ENCODE peak calls at places on chromosomes 3 and 15, in eight cellular contexts. O is tibial nerve; C is body of pancreas; F is stomach; E is ovary; M is foreskin fibroblast; V is CD8-positive, alpha-beta T cell; S is LNCaP clone FGC. T is an unnamed sample.

GRCh38 chr15:60781211-60781713 is 302.3 kb upstream of the ICE2 start:
- DNase-seq in S (no peak), M (no peak), O (no peak), V (no peak), C (no peak), E (no peak), F (no peak), T (no peak)

GRCh38 chr3:127077068-127077467 is 94.2 kb downstream of the PLXNA1 start:
- DNase-seq in M (no peak), O (no peak), E (no peak), V (no peak), C (no peak), S (no peak), F (no peak), T (no peak)

GRCh38 chr3:58020740-58021071 is 12.5 kb downstream of the FLNB start:
- DNase-seq in C (no peak), M (no peak), O (no peak), V (no peak), E (no peak), F (no peak), S (no peak), T (no peak)

GRCh38 chr3:55621026-55621422 is 133.9 kb upstream of the WNT5A start:
- DNase-seq in S (no peak), C (no peak), V (no peak), O (no peak), M (no peak), E (no peak), F (no peak), T (no peak)

GRCh38 chr3:31503456-31503855 is 29.3 kb upstream of the STT3B start:
- DNase-seq in E (no peak), V (no peak), F (no peak), S (peak), C (no peak), M (no peak), O (no peak), T (no peak)

GRCh38 chr3:149382091-149382467 is 4.6 kb upstream of the TM4SF1 start:
- DNase-seq in F (no peak), C (no peak), M (peak), E (no peak), O (no peak), V (no peak), S (no peak), T (peak)

GRCh38 chr3:66442254-66443249 is 58.3 kb downstream of the LRIG1 start:
- DNase-seq in E (peak), M (peak), V (no peak), C (peak), O (peak), F (peak), S (peak), T (peak)

GRCh38 chr3:124282751-124283643 is 291.1 kb upstream of the ROPN1 start:
- DNase-seq in F (no peak), E (no peak), C (no peak), M (no peak), O (no peak), S (no peak), V (no peak), T (no peak)

GRCh38 chr3:197154-197855 is 742 bp downstream of the CHL1 start:
- DNase-seq in F (no peak), E (peak), O (no peak), C (no peak), S (no peak), V (no peak), M (no peak), T (no peak)

GRCh38 chr3:195662-196061 is 901 bp upstream of the CHL1 start:
- DNase-seq in C (no peak), V (no peak), M (no peak), F (no peak), E (no peak), S (no peak), O (no peak), T (no peak)

GRCh38 chr3:197891-198491 is 1.4 kb downstream of the CHL1 start:
- DNase-seq in E (peak), C (no peak), O (no peak), M (no peak), V (no peak), S (no peak), F (no peak), T (no peak)

GRCh38 chr3:194421-194820 is 2.1 kb upstream of the CHL1 start:
- DNase-seq in F (no peak), O (no peak), M (no peak), E (no peak), S (no peak), V (no peak), C (no peak), T (no peak)

DNA sequence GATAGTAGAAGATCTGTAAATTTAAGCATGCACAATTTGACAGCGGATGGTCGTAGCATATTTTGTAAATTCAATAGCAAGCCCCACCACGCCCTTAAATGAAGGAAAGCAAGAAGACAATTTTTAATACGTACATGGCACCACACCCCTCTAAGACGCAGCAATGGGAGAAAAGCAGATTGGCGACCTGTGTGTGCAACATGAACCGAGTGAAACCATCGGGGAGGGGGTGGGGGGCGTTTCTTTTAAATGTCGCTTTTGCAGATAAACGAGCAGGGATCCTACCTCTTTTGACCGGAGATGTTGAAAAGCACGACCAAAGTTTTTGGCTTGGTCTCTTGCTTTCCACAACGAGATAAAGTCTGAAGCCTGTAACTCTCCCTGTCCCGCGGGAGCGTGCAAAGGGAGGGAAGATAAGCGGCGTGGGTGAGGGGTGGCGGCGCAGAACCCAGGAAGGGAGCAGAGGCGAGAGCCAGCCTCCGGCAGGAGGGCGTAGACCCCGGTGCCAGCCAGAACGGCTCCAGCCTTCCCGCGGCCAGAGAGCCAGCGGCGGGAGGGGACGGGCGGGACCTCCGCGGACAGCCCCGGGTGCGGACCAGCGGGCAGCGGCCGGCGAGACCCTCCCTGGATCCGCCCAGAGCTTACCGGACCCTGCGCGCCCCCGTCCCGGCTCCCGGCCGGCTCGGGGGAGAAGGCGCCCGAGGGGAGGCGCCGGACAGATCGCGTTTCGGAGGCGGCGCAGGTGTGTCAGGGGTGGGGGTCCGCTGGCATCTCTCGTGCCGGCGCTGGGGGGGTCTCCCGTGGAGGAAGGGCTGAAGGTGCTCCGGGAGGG is at the start of gene CHL1:
- DNase-seq in C (no peak), O (no peak), F (no peak), S (no peak), M (no peak), V (no peak), E (peak), T (no peak)
- H3K4me3 ChIP-seq in C (no peak), O (peak), F (peak), S (no peak), M (no peak), V (no peak), E (peak), T (peak)

DNA sequence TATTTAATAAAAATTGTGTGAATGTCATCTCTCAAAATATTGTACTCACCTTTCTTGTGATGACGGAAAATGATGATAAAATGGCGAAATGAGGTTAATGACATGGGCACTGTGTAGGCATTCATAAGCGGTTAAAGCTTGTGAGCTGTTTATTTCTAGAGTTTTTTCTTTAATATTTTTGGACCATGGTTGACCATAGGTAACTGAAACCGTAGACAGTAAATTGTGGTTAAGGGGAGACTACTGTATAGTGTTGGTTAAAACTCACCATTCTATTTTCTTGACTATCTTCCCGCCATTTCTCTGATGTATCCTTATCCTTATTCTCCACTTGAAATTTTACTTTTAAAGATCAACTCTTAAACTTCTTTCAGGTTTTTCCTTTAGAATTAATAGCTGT is 14.5 kb downstream of the RNF111 start:
- DNase-seq in M (no peak), E (no peak), F (no peak), O (no peak), S (no peak), V (no peak), C (no peak), T (no peak)
- H3K4me3 ChIP-seq in M (no peak), E (no peak), F (no peak), O (no peak), S (no peak), V (no peak), C (no peak), T (no peak)

DNA sequence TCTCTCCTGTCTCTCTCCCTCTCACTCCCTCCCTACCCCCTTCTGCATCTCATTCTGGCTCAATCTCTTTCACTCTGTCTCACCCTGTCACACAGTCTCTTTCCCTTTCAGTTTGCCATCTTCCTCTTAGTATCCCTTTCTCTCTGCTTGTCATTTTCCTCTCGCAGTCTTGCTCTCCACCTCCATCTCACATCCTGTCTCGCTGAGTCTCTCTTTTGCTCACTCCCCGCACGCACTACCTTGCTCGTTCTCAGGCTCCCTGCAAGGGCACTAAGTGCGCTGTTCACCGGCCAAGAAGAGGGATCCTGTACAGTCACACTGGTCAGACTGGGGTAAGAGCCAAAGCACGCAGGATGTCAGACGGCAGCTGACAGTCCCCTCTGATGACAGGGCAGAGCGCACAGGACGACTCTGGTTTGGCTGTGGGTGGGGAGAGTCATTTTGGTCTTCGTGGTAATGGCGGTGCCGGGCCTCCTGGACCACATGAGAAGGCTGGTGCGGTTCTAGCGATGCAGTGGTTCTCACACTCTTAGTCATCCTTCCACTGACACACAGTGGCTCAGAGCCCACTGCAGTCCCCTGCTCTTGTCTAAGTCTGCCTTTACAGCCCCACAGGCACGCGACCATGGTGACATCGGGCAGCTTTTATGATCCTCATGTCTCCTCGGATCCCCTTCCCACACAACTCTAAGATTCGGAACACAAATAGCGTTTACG is 356.8 kb downstream of the FOXP1 start:
- DNase-seq in O (no peak), S (no peak), V (peak), C (no peak), M (no peak), F (no peak), E (no peak), T (no peak)
- H3K4me3 ChIP-seq in O (no peak), S (no peak), V (peak), C (no peak), M (no peak), F (no peak), E (no peak), T (no peak)

GRCh38 chr3:172166261-172166660 is 126.9 kb downstream of the FNDC3B start:
- DNase-seq in M (no peak), V (no peak), F (no peak), C (no peak), O (no peak), E (no peak), S (no peak), T (no peak)

GRCh38 chr3:172163320-172163719 is 123.9 kb downstream of the FNDC3B start:
- DNase-seq in M (no peak), S (no peak), O (no peak), F (no peak), V (no peak), E (no peak), C (no peak), T (no peak)

GRCh38 chr3:172161959-172162358 is 122.6 kb downstream of the FNDC3B start:
- DNase-seq in M (no peak), V (no peak), O (no peak), C (no peak), E (no peak), F (no peak), S (no peak), T (no peak)

GRCh38 chr3:172166890-172167289 is 127.5 kb downstream of the FNDC3B start:
- DNase-seq in M (no peak), V (no peak), C (no peak), F (no peak), O (no peak), S (no peak), E (no peak), T (no peak)

GRCh38 chr3:172164620-172165362 is 125.4 kb downstream of the FNDC3B start:
- DNase-seq in V (no peak), M (no peak), C (no peak), E (no peak), F (no peak), S (no peak), O (no peak), T (no peak)
- H3K4me3 ChIP-seq in V (no peak), M (no peak), C (no peak), E (no peak), F (no peak), S (no peak), O (no peak), T (no peak)